ENCODE peak calls at places on chromosomes 6 and 20, in seven cellular contexts. X is hepatocyte, L is foreskin fibroblast, V is ovary, T is adrenal gland, J is body of pancreas, Y is vagina. W is an unnamed sample.

GRCh38 chr6:70834520-70834919 is 122.3 kb downstream of the B3GAT2 start:
- DNase-seq in X (no peak), L (peak), V (no peak), T (no peak), J (no peak), Y (no peak), W (no peak)

GRCh38 chr20:64146936-64147451 is 17.3 kb upstream of the MYT1 start:
- DNase-seq in X (no peak), L (no peak), V (no peak), T (no peak), J (no peak), Y (no peak), W (no peak)

GRCh38 chr6:14656676-14657075 is 539.1 kb downstream of the CD83 start:
- DNase-seq in X (no peak), L (no peak), V (no peak), T (no peak), J (no peak), Y (no peak), W (no peak)

GRCh38 chr6:11848852-11849731 is 70.5 kb upstream of the ADTRP start:
- DNase-seq in X (no peak), L (no peak), V (no peak), T (no peak), J (no peak), Y (no peak), W (no peak)

GRCh38 chr6:45545416-45545815 is 167.7 kb upstream of the SUPT3H start:
- DNase-seq in X (no peak), L (no peak), V (no peak), T (no peak), J (no peak), Y (no peak), W (no peak)

GRCh38 chr20:18030020-18030419 is 27.7 kb downstream of the OVOL2 start:
- DNase-seq in X (no peak), L (no peak), V (no peak), T (no peak), J (no peak), Y (no peak), W (no peak)

GRCh38 chr6:131443514-131443913 is 129.5 kb upstream of the ARG1 start:
- DNase-seq in X (no peak), L (no peak), V (no peak), T (no peak), J (no peak), Y (no peak), W (no peak)

GRCh38 chr6:3072798-3073197 is 4.5 kb downstream of the RIPK1 start:
- DNase-seq in X (no peak), L (no peak), V (no peak), T (peak), J (no peak), Y (no peak), W (no peak)

GRCh38 chr6:89843070-89843469 is 13.4 kb downstream of the CASP8AP2 start:
- DNase-seq in X (no peak), L (peak), V (no peak), T (no peak), J (no peak), Y (no peak), W (no peak)

GRCh38 chr6:148027201-148027600 is 315.4 kb upstream of the SASH1 start:
- DNase-seq in X (peak), L (no peak), V (no peak), T (no peak), J (no peak), Y (no peak), W (no peak)

GRCh38 chr6:142763205-142763604 is 181.8 kb downstream of the HIVEP2 start:
- DNase-seq in X (no peak), L (peak), V (no peak), T (no peak), J (no peak), Y (no peak), W (no peak)

GRCh38 chr6:156421933-156422332 is 355.2 kb upstream of the ARID1B start:
- DNase-seq in X (peak), L (no peak), V (no peak), T (no peak), J (no peak), Y (no peak), W (no peak)

GRCh38 chr6:3518356-3518841 is 61.5 kb upstream of the SLC22A23 start:
- DNase-seq in X (peak), L (peak), V (no peak), T (peak), J (no peak), Y (no peak), W (no peak)

GRCh38 chr20:49344975-49345374 is 67.1 kb upstream of the ZNFX1 start:
- DNase-seq in X (peak), L (peak), V (peak), T (peak), J (peak), Y (no peak), W (no peak)

GRCh38 chr6:162765251-162765650 is 37.5 kb downstream of the PACRG start:
- DNase-seq in X (no peak), L (no peak), V (no peak), T (no peak), J (no peak), Y (no peak), W (no peak)

GRCh38 chr20:25280051-25280573 is 32.2 kb downstream of the PYGB start:
- DNase-seq in X (no peak), L (no peak), V (no peak), T (peak), J (peak), Y (no peak), W (no peak)

GRCh38 chr20:23537030-23537429 is 31.3 kb downstream of the CST9L start:
- DNase-seq in X (no peak), L (no peak), V (no peak), T (no peak), J (no peak), Y (no peak), W (no peak)

GRCh38 chr6:35722121-35722761 is 14.6 kb upstream of the ARMC12 start:
- DNase-seq in X (no peak), L (no peak), V (peak), T (peak), J (peak), Y (no peak), W (no peak)

GRCh38 chr6:12286381-12287132 is 3.6 kb upstream of the EDN1 start:
- DNase-seq in X (no peak), L (no peak), V (no peak), T (no peak), J (no peak), Y (no peak), W (no peak)

GRCh38 chr6:82072771-82073170 is 174.8 kb downstream of the IBTK start:
- DNase-seq in X (no peak), L (peak), V (no peak), T (no peak), J (no peak), Y (no peak), W (no peak)

GRCh38 chr20:7665311-7665863 is 274.9 kb downstream of the HAO1 start:
- DNase-seq in X (no peak), L (no peak), V (no peak), T (no peak), J (no peak), Y (no peak), W (no peak)

GRCh38 chr20:16476032-16476431 is 97.2 kb downstream of the KIF16B start:
- DNase-seq in X (peak), L (peak), V (no peak), T (no peak), J (no peak), Y (no peak), W (no peak)

GRCh38 chr6:8658391-8658790 is 223.0 kb upstream of the SLC35B3 start:
- DNase-seq in X (no peak), L (no peak), V (no peak), T (no peak), J (no peak), Y (no peak), W (no peak)

GRCh38 chr6:116210316-116210715 is 43.6 kb downstream of the TSPYL4 start:
- DNase-seq in X (no peak), L (no peak), V (no peak), T (no peak), J (no peak), Y (no peak), W (no peak)

GRCh38 chr6:31940256-31940664 is 5.6 kb upstream of the CFB start:
- DNase-seq in X (peak), L (peak), V (no peak), T (no peak), J (no peak), Y (no peak), W (no peak)

GRCh38 chr6:1906625-1907024 is 296.9 kb downstream of the FOXC1 start:
- DNase-seq in X (no peak), L (no peak), V (no peak), T (no peak), J (no peak), Y (no peak), W (no peak)

GRCh38 chr6:70651326-70651905 is 16.3 kb upstream of the SMAP1 start:
- DNase-seq in X (no peak), L (no peak), V (no peak), T (no peak), J (no peak), Y (no peak), W (no peak)

GRCh38 chr6:160039441-160039840 is 70.6 kb downstream of the IGF2R start:
- DNase-seq in X (no peak), L (no peak), V (no peak), T (no peak), J (no peak), Y (no peak), W (no peak)

GRCh38 chr6:146851837-146852236 is 253.1 kb downstream of the ADGB start:
- DNase-seq in X (no peak), L (peak), V (no peak), T (no peak), J (no peak), Y (no peak), W (no peak)

GRCh38 chr6:133128191-133128590 is 113.0 kb upstream of the EYA4 start:
- DNase-seq in X (no peak), L (peak), V (no peak), T (no peak), J (no peak), Y (no peak), W (no peak)

GRCh38 chr6:41768545-41769308 is 11.0 kb downstream of the FRS3 start:
- DNase-seq in X (peak), L (no peak), V (no peak), T (peak), J (no peak), Y (no peak), W (no peak)

GRCh38 chr6:155177369-155177961 is 86.3 kb upstream of the CLDN20 start:
- DNase-seq in X (peak), L (peak), V (no peak), T (peak), J (peak), Y (no peak), W (peak)

GRCh38 chr6:28490191-28490890 is 25.3 kb downstream of the GPX6 start:
- DNase-seq in X (peak), L (no peak), V (no peak), T (no peak), J (no peak), Y (no peak), W (peak)

GRCh38 chr6:13807691-13808090 is 6.7 kb downstream of the MCUR1 start:
- DNase-seq in X (no peak), L (no peak), V (no peak), T (no peak), J (no peak), Y (no peak), W (no peak)

GRCh38 chr6:119349341-119350201 is at the start of gene MAN1A1:
- DNase-seq in X (peak), L (peak), V (peak), T (peak), J (peak), Y (no peak), W (peak)

GRCh38 chr20:8740265-8740664 is 328.6 kb upstream of the PLCB4 start:
- DNase-seq in X (no peak), L (no peak), V (no peak), T (no peak), J (no peak), Y (no peak), W (no peak)

GRCh38 chr6:154613137-154613676 is 102.7 kb upstream of the CNKSR3 start:
- DNase-seq in X (peak), L (peak), V (no peak), T (no peak), J (no peak), Y (no peak), W (no peak)

DNA sequence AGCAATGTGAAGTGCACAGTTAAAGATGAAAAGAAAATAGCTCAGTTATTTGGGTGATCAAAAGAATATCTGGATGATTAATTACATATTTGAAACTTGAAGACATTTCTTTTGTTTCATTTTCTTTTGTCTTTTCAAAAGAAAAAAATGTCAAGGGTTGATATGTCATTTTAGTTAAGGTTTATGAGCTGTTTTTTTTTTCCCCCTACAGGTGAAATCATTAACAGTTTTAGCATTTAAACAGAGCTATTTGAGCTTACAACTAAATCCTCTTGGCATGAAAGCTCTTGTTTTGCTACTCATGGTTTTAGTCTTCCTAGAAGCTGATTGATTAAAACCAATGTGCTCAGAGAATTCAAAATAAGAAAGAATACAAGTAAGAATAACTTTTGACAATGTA is 887.3 kb downstream of the PHF3 start:
- DNase-seq in X (no peak), L (no peak), V (no peak), T (no peak), J (no peak), Y (no peak), W (no peak)
- TF ChIP-seq CTCF in X (no peak), L (no peak), V (no peak), T (no peak), J (no peak), Y (no peak), W (no peak)

DNA sequence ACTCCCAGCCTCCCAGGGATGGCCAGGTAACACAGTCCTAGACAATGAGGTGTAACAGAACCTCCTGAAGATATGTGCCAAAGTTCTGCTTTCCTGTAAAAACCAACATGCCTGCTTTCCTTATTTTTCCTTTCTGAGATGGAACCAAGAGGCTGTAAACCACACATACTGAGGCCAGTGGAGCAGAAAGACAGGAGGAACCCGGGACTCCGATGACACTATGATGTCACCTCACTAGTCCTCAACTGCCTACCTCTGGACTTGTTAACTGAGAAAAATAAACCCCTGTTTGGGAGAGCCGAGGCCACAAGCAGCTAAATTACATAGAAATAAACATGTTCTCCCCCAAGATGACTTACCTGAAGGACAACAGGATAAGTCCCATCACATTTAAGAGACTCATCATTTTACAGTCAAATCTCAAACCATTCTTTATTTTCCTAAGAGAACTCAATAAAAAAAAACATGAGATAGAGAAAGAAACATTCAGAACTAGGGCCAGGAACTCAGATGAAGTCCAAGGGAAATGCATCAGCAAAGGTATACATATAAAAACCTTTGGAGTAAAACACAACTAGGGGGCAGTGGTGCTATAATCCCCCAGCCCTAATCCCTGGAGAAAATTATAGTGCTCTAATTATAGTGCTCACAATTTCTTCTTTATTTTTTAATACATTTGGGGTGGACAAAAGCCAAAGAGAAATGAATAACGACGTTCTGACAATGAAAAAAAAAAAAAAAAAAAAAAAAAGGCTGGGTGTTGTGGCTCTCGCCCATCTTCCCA is 100.4 kb upstream of the EMILIN3 start:
- DNase-seq in X (no peak), L (no peak), V (no peak), T (no peak), J (no peak), Y (no peak), W (no peak)
- TF ChIP-seq CTCF in X (no peak), L (no peak), V (no peak), T (no peak), J (no peak), Y (no peak), W (no peak)

DNA sequence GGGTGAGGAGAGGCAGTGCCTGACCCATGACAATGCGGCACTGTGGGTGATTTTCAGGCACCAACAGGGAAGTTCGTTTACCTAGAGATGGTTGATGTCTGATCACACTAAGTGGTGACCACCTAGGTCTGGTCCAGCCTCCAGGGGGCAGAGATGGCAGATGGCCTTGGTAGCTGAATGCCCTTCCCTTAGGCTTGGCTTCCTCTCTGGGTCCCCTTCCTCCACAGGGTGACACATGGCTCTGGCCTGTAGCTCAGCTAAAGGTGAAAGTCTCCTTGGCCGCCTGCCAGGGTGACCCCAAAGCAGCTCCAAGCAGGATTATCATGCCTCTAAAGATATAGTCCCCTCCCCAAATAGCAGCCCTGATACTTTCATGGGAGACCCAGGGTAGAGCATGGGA is 6.4 kb downstream of the GDAP1L1 start:
- DNase-seq in X (peak), L (no peak), V (no peak), T (no peak), J (no peak), Y (no peak), W (no peak)
- TF ChIP-seq CTCF in X (no peak), L (no peak), V (no peak), T (no peak), J (no peak), Y (no peak), W (no peak)

GRCh38 chr6:47919875-47920274 is 138.0 kb downstream of the OPN5 start:
- DNase-seq in X (no peak), L (no peak), V (no peak), T (no peak), J (no peak), Y (no peak), W (no peak)

GRCh38 chr6:47915017-47915416 is 133.2 kb downstream of the OPN5 start:
- DNase-seq in X (no peak), L (no peak), V (no peak), T (no peak), J (no peak), Y (no peak), W (no peak)

GRCh38 chr6:47922391-47922790 is 140.6 kb downstream of the OPN5 start:
- DNase-seq in X (no peak), L (no peak), V (no peak), T (no peak), J (no peak), Y (no peak), W (no peak)

GRCh38 chr6:47917202-47917601 is 135.4 kb downstream of the OPN5 start:
- DNase-seq in X (no peak), L (no peak), V (no peak), T (no peak), J (no peak), Y (no peak), W (no peak)
- TF ChIP-seq CTCF in X (no peak), L (no peak), V (no peak), T (no peak), J (no peak), Y (no peak), W (no peak)

GRCh38 chr6:73580247-73581149 is 59.7 kb upstream of the EEF1A1 start:
- DNase-seq in X (peak), L (peak), V (peak), T (peak), J (peak), Y (no peak), W (peak)
- TF ChIP-seq CTCF in X (peak), L (peak), V (no peak), T (peak), J (peak), Y (peak), W (peak)

DNA sequence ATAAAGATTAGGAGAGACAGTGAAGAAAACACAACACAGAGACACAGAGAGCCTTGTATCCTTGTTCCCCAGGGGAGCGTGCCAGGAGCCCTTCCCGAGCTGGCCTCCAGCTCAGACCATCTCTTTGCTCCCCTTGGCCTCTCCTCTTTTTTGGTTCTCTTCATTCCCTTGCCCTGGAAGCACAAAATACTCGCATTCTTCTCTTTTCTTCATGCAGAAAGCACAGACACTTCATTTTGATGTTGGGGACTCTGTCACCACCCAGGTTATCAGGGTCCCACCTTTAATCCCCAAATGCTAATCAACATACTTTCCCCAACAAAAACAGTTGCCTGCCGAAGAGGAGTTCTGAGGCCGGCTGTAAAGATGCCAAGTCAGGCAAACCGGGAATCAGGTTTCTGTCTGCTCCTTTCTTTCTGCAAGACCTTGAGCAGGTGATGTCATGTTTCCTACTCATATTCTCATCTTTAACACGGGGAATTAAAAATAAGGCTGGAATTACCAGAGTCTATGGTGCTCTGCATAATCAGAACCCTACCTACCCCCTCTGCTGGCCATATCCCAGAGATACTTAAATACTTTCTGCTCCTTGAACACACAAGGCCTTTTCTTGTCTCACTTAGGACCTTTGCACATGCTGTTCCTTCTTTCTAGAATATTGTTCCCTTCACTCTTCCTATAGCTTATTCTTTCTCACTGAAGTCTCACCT is 21.7 kb downstream of the TGM6 start:
- DNase-seq in X (peak), L (peak), V (no peak), T (no peak), J (no peak), Y (peak), W (no peak)
- TF ChIP-seq CTCF in X (peak), L (peak), V (no peak), T (peak), J (peak), Y (no peak), W (peak)

GRCh38 chr6:166707045-166707444 is 80.0 kb upstream of the RPS6KA2 start:
- DNase-seq in X (peak), L (no peak), V (no peak), T (peak), J (peak), Y (no peak), W (peak)
- TF ChIP-seq CTCF in X (peak), L (peak), V (no peak), T (peak), J (peak), Y (no peak), W (no peak)

W was measured in endothelial cell.